ENCODE peak calls at places on chromosomes 4 and X, in six cellular contexts. One of them, this sample, is unnamed.

GRCh38 chrX:15340867-15341266 is 5.5 kb upstream of the PIGA start:
- DNase-seq in neural progenitor cell: peak
- DNase-seq in pancreas: no peak
- DNase-seq in astrocyte: no peak
- DNase-seq in K562: no peak
- DNase-seq in lower leg skin: no peak
- DNase-seq in this sample: no peak

GRCh38 chrX:148417934-148418333 is 82.5 kb upstream of the AFF2 start:
- DNase-seq in astrocyte: peak
- DNase-seq in K562: no peak
- DNase-seq in lower leg skin: no peak
- DNase-seq in neural progenitor cell: no peak
- DNase-seq in pancreas: no peak
- DNase-seq in this sample: no peak

GRCh38 chr4:78569291-78569821 is 17.8 kb downstream of the ANXA3 start:
- DNase-seq in astrocyte: peak
- DNase-seq in K562: no peak
- DNase-seq in pancreas: peak
- DNase-seq in neural progenitor cell: no peak
- DNase-seq in lower leg skin: no peak
- DNase-seq in this sample: no peak

GRCh38 chr4:99887837-99888236 is 6.4 kb downstream of the LAMTOR3 start:
- DNase-seq in neural progenitor cell: peak
- DNase-seq in astrocyte: peak
- DNase-seq in K562: no peak
- DNase-seq in lower leg skin: no peak
- DNase-seq in pancreas: no peak
- DNase-seq in this sample: no peak

GRCh38 chr4:67035501-67035900 is 509.8 kb downstream of the CENPC start:
- DNase-seq in K562: no peak
- DNase-seq in astrocyte: peak
- DNase-seq in pancreas: no peak
- DNase-seq in neural progenitor cell: no peak
- DNase-seq in lower leg skin: no peak
- DNase-seq in this sample: no peak

GRCh38 chrX:134894373-134894895 is 96.4 kb upstream of the SMIM10 start:
- DNase-seq in pancreas: no peak
- DNase-seq in neural progenitor cell: no peak
- DNase-seq in lower leg skin: no peak
- DNase-seq in astrocyte: no peak
- DNase-seq in K562: no peak
- DNase-seq in this sample: no peak

GRCh38 chr4:97911236-97911906 is 231.9 kb downstream of the STPG2 start:
- DNase-seq in neural progenitor cell: peak
- DNase-seq in lower leg skin: peak
- DNase-seq in astrocyte: no peak
- DNase-seq in pancreas: no peak
- DNase-seq in K562: no peak
- DNase-seq in this sample: no peak

GRCh38 chr4:80035336-80035735 is 37.7 kb downstream of the ANTXR2 start:
- DNase-seq in neural progenitor cell: no peak
- DNase-seq in lower leg skin: no peak
- DNase-seq in astrocyte: no peak
- DNase-seq in pancreas: no peak
- DNase-seq in K562: no peak
- DNase-seq in this sample: no peak

GRCh38 chrX:123357941-123358340 is 173.9 kb downstream of the GRIA3 start:
- DNase-seq in lower leg skin: no peak
- DNase-seq in pancreas: no peak
- DNase-seq in astrocyte: no peak
- DNase-seq in neural progenitor cell: no peak
- DNase-seq in K562: no peak
- DNase-seq in this sample: peak

GRCh38 chr4:76784237-76784636 is 113.7 kb downstream of the SOWAHB start:
- DNase-seq in neural progenitor cell: peak
- DNase-seq in K562: no peak
- DNase-seq in lower leg skin: no peak
- DNase-seq in astrocyte: no peak
- DNase-seq in pancreas: no peak
- DNase-seq in this sample: no peak

GRCh38 chrX:154349979-154350378 is 24.5 kb downstream of the FLNA start:
- DNase-seq in pancreas: no peak
- DNase-seq in K562: no peak
- DNase-seq in lower leg skin: no peak
- DNase-seq in neural progenitor cell: no peak
- DNase-seq in astrocyte: no peak
- DNase-seq in this sample: no peak

GRCh38 chrX:30887721-30888120 is 1.3 kb downstream of the TAB3 start:
- DNase-seq in neural progenitor cell: no peak
- DNase-seq in astrocyte: no peak
- DNase-seq in lower leg skin: no peak
- DNase-seq in pancreas: no peak
- DNase-seq in K562: no peak
- DNase-seq in this sample: peak

GRCh38 chr4:25065451-25065850 is 34.7 kb upstream of the LGI2 start:
- DNase-seq in neural progenitor cell: no peak
- DNase-seq in pancreas: no peak
- DNase-seq in astrocyte: no peak
- DNase-seq in K562: no peak
- DNase-seq in lower leg skin: no peak
- DNase-seq in this sample: no peak

GRCh38 chr4:153345011-153345981 is 808 bp downstream of the MND1 start:
- DNase-seq in lower leg skin: no peak
- DNase-seq in pancreas: peak
- DNase-seq in astrocyte: peak
- DNase-seq in K562: peak
- DNase-seq in neural progenitor cell: peak
- DNase-seq in this sample: peak

GRCh38 chrX:15906544-15906943 is 51.9 kb upstream of the AP1S2 start:
- DNase-seq in lower leg skin: no peak
- DNase-seq in astrocyte: no peak
- DNase-seq in K562: no peak
- DNase-seq in neural progenitor cell: no peak
- DNase-seq in pancreas: no peak
- DNase-seq in this sample: no peak

GRCh38 chrX:41005445-41005992 is 79.7 kb upstream of the USP9X start:
- DNase-seq in K562: no peak
- DNase-seq in astrocyte: no peak
- DNase-seq in lower leg skin: peak
- DNase-seq in neural progenitor cell: no peak
- DNase-seq in pancreas: no peak
- DNase-seq in this sample: no peak

GRCh38 chr4:60683357-60683756 is 516.8 kb upstream of the ADGRL3 start:
- DNase-seq in neural progenitor cell: no peak
- DNase-seq in K562: no peak
- DNase-seq in lower leg skin: no peak
- DNase-seq in astrocyte: peak
- DNase-seq in pancreas: no peak
- DNase-seq in this sample: no peak

GRCh38 chr4:71377561-71377960 is 38.7 kb downstream of the SLC4A4 start:
- DNase-seq in K562: no peak
- DNase-seq in astrocyte: peak
- DNase-seq in neural progenitor cell: no peak
- DNase-seq in pancreas: no peak
- DNase-seq in lower leg skin: no peak
- DNase-seq in this sample: no peak

GRCh38 chrX:21756785-21757529 is 959 bp downstream of the SMPX start:
- DNase-seq in neural progenitor cell: no peak
- DNase-seq in lower leg skin: no peak
- DNase-seq in pancreas: no peak
- DNase-seq in K562: no peak
- DNase-seq in astrocyte: no peak
- DNase-seq in this sample: no peak

GRCh38 chr4:188781655-188782054 is 642.4 kb downstream of the TRIML1 start:
- DNase-seq in lower leg skin: no peak
- DNase-seq in pancreas: no peak
- DNase-seq in K562: no peak
- DNase-seq in astrocyte: no peak
- DNase-seq in neural progenitor cell: peak
- DNase-seq in this sample: no peak

GRCh38 chr4:76430519-76431388 is 4.3 kb upstream of the SHROOM3 start:
- DNase-seq in lower leg skin: no peak
- DNase-seq in astrocyte: peak
- DNase-seq in pancreas: peak
- DNase-seq in neural progenitor cell: peak
- DNase-seq in K562: no peak
- DNase-seq in this sample: peak

GRCh38 chrX:456146-456545 is 69.4 kb upstream of the PPP2R3B start:
- DNase-seq in pancreas: no peak
- DNase-seq in astrocyte: no peak
- DNase-seq in K562: no peak
- DNase-seq in lower leg skin: no peak
- DNase-seq in neural progenitor cell: no peak
- DNase-seq in this sample: no peak

GRCh38 chr4:101366331-101366730 is 19.0 kb upstream of the PPP3CA start:
- DNase-seq in pancreas: no peak
- DNase-seq in K562: no peak
- DNase-seq in neural progenitor cell: no peak
- DNase-seq in astrocyte: peak
- DNase-seq in lower leg skin: no peak
- DNase-seq in this sample: no peak

GRCh38 chrX:48972214-48973164 is 845 bp upstream of the KCND1 start:
- DNase-seq in pancreas: peak
- DNase-seq in neural progenitor cell: peak
- DNase-seq in K562: peak
- DNase-seq in astrocyte: peak
- DNase-seq in lower leg skin: no peak
- DNase-seq in this sample: peak

GRCh38 chr4:96352051-96352517 is 512.2 kb downstream of the PDHA2 start:
- DNase-seq in lower leg skin: no peak
- DNase-seq in neural progenitor cell: peak
- DNase-seq in pancreas: no peak
- DNase-seq in astrocyte: peak
- DNase-seq in K562: no peak
- DNase-seq in this sample: no peak

GRCh38 chrX:53356186-53356585 is 66.3 kb downstream of the SMC1A start:
- DNase-seq in pancreas: no peak
- DNase-seq in lower leg skin: no peak
- DNase-seq in astrocyte: no peak
- DNase-seq in neural progenitor cell: peak
- DNase-seq in K562: peak
- DNase-seq in this sample: no peak

GRCh38 chr4:183797445-183798248 is 107.5 kb upstream of the STOX2 start:
- DNase-seq in neural progenitor cell: peak
- DNase-seq in astrocyte: peak
- DNase-seq in pancreas: peak
- DNase-seq in K562: no peak
- DNase-seq in lower leg skin: no peak
- DNase-seq in this sample: peak

GRCh38 chr4:114512595-114513295 is 85.9 kb upstream of the UGT8 start:
- DNase-seq in astrocyte: no peak
- DNase-seq in pancreas: no peak
- DNase-seq in neural progenitor cell: no peak
- DNase-seq in K562: no peak
- DNase-seq in lower leg skin: no peak
- DNase-seq in this sample: no peak

GRCh38 chr4:114509340-114509739 is 89.3 kb upstream of the UGT8 start:
- DNase-seq in lower leg skin: no peak
- DNase-seq in neural progenitor cell: no peak
- DNase-seq in astrocyte: no peak
- DNase-seq in K562: no peak
- DNase-seq in pancreas: no peak
- DNase-seq in this sample: no peak
- TF ChIP-seq CTCF in lower leg skin: no peak
- TF ChIP-seq CTCF in neural progenitor cell: no peak
- TF ChIP-seq CTCF in astrocyte: no peak
- TF ChIP-seq CTCF in K562: no peak
- TF ChIP-seq CTCF in pancreas: no peak
- TF ChIP-seq CTCF in this sample: no peak

DNA sequence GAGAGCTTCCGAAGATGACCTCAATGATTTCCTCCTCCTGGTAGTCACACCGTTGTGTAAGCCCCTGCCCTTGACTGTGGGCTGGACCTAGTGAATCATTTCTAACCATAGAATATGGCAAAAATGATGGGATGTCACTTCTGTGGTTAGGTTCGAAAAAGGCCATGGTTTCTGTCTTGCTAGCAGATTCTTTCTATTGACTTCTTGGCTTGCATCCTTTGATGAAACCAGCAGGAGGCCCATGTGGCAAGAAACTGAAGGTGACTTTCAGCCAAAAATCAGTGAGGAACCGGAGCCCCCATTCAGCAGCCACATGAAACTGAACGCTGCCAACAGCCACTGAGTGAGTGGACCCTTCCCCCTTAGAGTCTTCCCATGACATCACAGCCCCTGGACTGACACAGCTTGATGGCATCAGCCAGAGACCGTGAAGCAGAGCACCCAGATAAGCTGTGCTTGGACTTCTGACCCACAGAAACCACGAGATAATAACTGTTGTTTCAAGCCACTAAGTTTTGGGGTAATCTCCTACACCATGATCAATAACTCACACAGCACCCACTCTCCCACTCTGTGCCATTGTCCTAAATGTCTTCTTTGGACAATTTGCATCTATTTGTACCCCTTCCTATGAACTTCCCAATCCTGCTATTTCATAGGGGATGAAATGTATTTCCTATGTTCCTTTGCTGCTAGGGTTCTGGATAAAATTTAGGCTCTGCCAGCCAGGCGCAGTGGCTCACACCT is 148.0 kb upstream of the STX18 start:
- DNase-seq in pancreas: no peak
- DNase-seq in K562: no peak
- DNase-seq in lower leg skin: no peak
- DNase-seq in neural progenitor cell: no peak
- DNase-seq in astrocyte: no peak
- DNase-seq in this sample: peak
- TF ChIP-seq CTCF in pancreas: no peak
- TF ChIP-seq CTCF in K562: no peak
- TF ChIP-seq CTCF in lower leg skin: no peak
- TF ChIP-seq CTCF in neural progenitor cell: no peak
- TF ChIP-seq CTCF in astrocyte: no peak
- TF ChIP-seq CTCF in this sample: no peak

GRCh38 chr4:134762053-134762452 is 560.5 kb upstream of the PABPC4L start:
- DNase-seq in neural progenitor cell: no peak
- DNase-seq in pancreas: no peak
- DNase-seq in K562: no peak
- DNase-seq in lower leg skin: no peak
- DNase-seq in astrocyte: no peak
- DNase-seq in this sample: no peak
- TF ChIP-seq CTCF in neural progenitor cell: peak
- TF ChIP-seq CTCF in pancreas: no peak
- TF ChIP-seq CTCF in K562: no peak
- TF ChIP-seq CTCF in lower leg skin: no peak
- TF ChIP-seq CTCF in astrocyte: no peak
- TF ChIP-seq CTCF in this sample: peak

DNA sequence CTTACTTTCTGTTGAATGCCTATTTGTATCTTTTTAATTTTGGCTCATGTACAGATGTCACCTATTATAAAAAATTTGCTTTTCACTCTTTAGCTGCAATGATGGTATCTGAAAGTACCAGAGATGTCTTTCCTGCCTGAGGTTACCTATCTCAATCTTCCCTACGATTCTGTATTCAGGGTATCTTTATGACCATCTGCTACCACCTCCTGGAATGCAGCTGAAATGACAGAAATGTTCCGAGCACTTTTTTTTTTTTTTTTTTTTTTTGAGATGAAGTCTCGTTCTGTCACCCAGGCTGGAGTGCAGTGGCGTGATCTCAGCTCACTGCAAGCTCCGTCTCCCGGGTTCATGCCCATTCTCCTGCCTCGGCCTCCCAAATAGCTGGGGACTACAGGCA is 136.4 kb downstream of the REPS2 start:
- DNase-seq in astrocyte: no peak
- DNase-seq in neural progenitor cell: peak
- DNase-seq in K562: peak
- DNase-seq in lower leg skin: no peak
- DNase-seq in pancreas: no peak
- DNase-seq in this sample: no peak
- TF ChIP-seq CTCF in astrocyte: peak
- TF ChIP-seq CTCF in neural progenitor cell: peak
- TF ChIP-seq CTCF in K562: no peak
- TF ChIP-seq CTCF in lower leg skin: no peak
- TF ChIP-seq CTCF in pancreas: no peak
- TF ChIP-seq CTCF in this sample: no peak